ENCODE peak calls at places on chromosome 6, in four cellular contexts. One of them, this sample, is unnamed.
A peak's percentile ranks its signal among the peaks of the same experiment; 100 is the strongest.

GRCh38 chr6:75824160-75824559 is 75.1 kb downstream of the MYO6 start:
- DNase-seq in tibial artery: no peak
- DNase-seq in CD8-positive, alpha-beta T cell: no peak
- DNase-seq in pancreas: no peak
- DNase-seq in this sample: no peak

GRCh38 chr6:42406296-42407280 is 45.1 kb downstream of the TRERF1 start:
- DNase-seq in tibial artery: no peak
- DNase-seq in CD8-positive, alpha-beta T cell: no peak
- DNase-seq in pancreas: no peak
- DNase-seq in this sample: peak; percentile 37

GRCh38 chr6:116648161-116648560 is 20.4 kb downstream of the ZUP1 start:
- DNase-seq in tibial artery: no peak
- DNase-seq in CD8-positive, alpha-beta T cell: no peak
- DNase-seq in pancreas: no peak
- DNase-seq in this sample: no peak

GRCh38 chr6:33995046-33995872 is 150.6 kb downstream of the GRM4 start:
- DNase-seq in tibial artery: no peak
- DNase-seq in CD8-positive, alpha-beta T cell: no peak
- DNase-seq in pancreas: peak; percentile 33
- DNase-seq in this sample: peak; percentile 65

GRCh38 chr6:100618349-100618671 is 153.6 kb upstream of the SIM1 start:
- DNase-seq in tibial artery: no peak
- DNase-seq in CD8-positive, alpha-beta T cell: no peak
- DNase-seq in pancreas: no peak
- DNase-seq in this sample: no peak

GRCh38 chr6:63351995-63352586 is 32.3 kb upstream of the LGSN start:
- DNase-seq in tibial artery: no peak
- DNase-seq in CD8-positive, alpha-beta T cell: no peak
- DNase-seq in pancreas: no peak
- DNase-seq in this sample: peak; percentile 5

GRCh38 chr6:48144024-48144423 is 33.0 kb upstream of the PTCHD4 start:
- DNase-seq in tibial artery: no peak
- DNase-seq in CD8-positive, alpha-beta T cell: no peak
- DNase-seq in pancreas: no peak
- DNase-seq in this sample: no peak

GRCh38 chr6:51843470-51844390 is 243.7 kb downstream of the PKHD1 start:
- DNase-seq in tibial artery: no peak
- DNase-seq in CD8-positive, alpha-beta T cell: no peak
- DNase-seq in pancreas: no peak
- DNase-seq in this sample: no peak

GRCh38 chr6:33976425-33977360 is 169.2 kb downstream of the GRM4 start:
- DNase-seq in tibial artery: no peak
- DNase-seq in CD8-positive, alpha-beta T cell: no peak
- DNase-seq in pancreas: no peak
- DNase-seq in this sample: no peak

GRCh38 chr6:1554241-1554880 is 55.4 kb upstream of the FOXC1 start:
- DNase-seq in tibial artery: no peak
- DNase-seq in CD8-positive, alpha-beta T cell: no peak
- DNase-seq in pancreas: no peak
- DNase-seq in this sample: no peak

GRCh38 chr6:38713812-38714211 is 1.3 kb upstream of the DNAH8 start:
- DNase-seq in tibial artery: no peak
- DNase-seq in CD8-positive, alpha-beta T cell: peak; percentile 60
- DNase-seq in pancreas: no peak
- DNase-seq in this sample: no peak

GRCh38 chr6:81894788-81895221 is 142.3 kb upstream of the TENT5A start:
- DNase-seq in tibial artery: no peak
- DNase-seq in CD8-positive, alpha-beta T cell: no peak
- DNase-seq in pancreas: no peak
- DNase-seq in this sample: no peak

GRCh38 chr6:84547341-84547794 is 217.0 kb downstream of the TBX18 start:
- DNase-seq in tibial artery: no peak
- DNase-seq in CD8-positive, alpha-beta T cell: no peak
- DNase-seq in pancreas: no peak
- DNase-seq in this sample: no peak

GRCh38 chr6:158121335-158121734 is 46.7 kb downstream of the SERAC1 start:
- DNase-seq in tibial artery: no peak
- DNase-seq in CD8-positive, alpha-beta T cell: no peak
- DNase-seq in pancreas: no peak
- DNase-seq in this sample: peak; percentile 71

GRCh38 chr6:18405477-18406293 is 18.5 kb downstream of the RNF144B start:
- DNase-seq in tibial artery: no peak
- DNase-seq in CD8-positive, alpha-beta T cell: no peak
- DNase-seq in pancreas: no peak
- DNase-seq in this sample: peak; percentile 77

GRCh38 chr6:47476794-47477496 is 644 bp upstream of the CD2AP start:
- DNase-seq in tibial artery: no peak
- DNase-seq in CD8-positive, alpha-beta T cell: no peak
- DNase-seq in pancreas: no peak
- DNase-seq in this sample: no peak

GRCh38 chr6:31493875-31494694 is 3.9 kb upstream of the MICB start:
- DNase-seq in tibial artery: peak; percentile 90
- DNase-seq in CD8-positive, alpha-beta T cell: peak; percentile 72
- DNase-seq in pancreas: peak; percentile 73
- DNase-seq in this sample: peak; percentile 91

GRCh38 chr6:2752477-2753115 is 1.9 kb upstream of the MYLK4 start:
- DNase-seq in tibial artery: no peak
- DNase-seq in CD8-positive, alpha-beta T cell: no peak
- DNase-seq in pancreas: no peak
- DNase-seq in this sample: no peak

GRCh38 chr6:56279346-56280080 is 32.1 kb upstream of the COL21A1 start:
- DNase-seq in tibial artery: no peak
- DNase-seq in CD8-positive, alpha-beta T cell: no peak
- DNase-seq in pancreas: no peak
- DNase-seq in this sample: no peak

GRCh38 chr6:89411019-89411268 is 1.1 kb downstream of the RRAGD start:
- DNase-seq in tibial artery: peak; percentile 27
- DNase-seq in CD8-positive, alpha-beta T cell: no peak
- DNase-seq in pancreas: no peak
- DNase-seq in this sample: peak; percentile 26

GRCh38 chr6:3748208-3748701 is 3.3 kb downstream of the PXDC1 start:
- DNase-seq in tibial artery: peak; percentile 80
- DNase-seq in CD8-positive, alpha-beta T cell: no peak
- DNase-seq in pancreas: peak; percentile 61
- DNase-seq in this sample: peak; percentile 56

GRCh38 chr6:113530769-113531168 is 326.4 kb upstream of the MARCKS start:
- DNase-seq in tibial artery: no peak
- DNase-seq in CD8-positive, alpha-beta T cell: no peak
- DNase-seq in pancreas: no peak
- DNase-seq in this sample: no peak

GRCh38 chr6:158816329-158816728 is 2.8 kb downstream of the EZR start:
- DNase-seq in tibial artery: no peak
- DNase-seq in CD8-positive, alpha-beta T cell: no peak
- DNase-seq in pancreas: no peak
- DNase-seq in this sample: no peak

GRCh38 chr6:109767961-109768360 is 76.9 kb downstream of the FIG4 start:
- DNase-seq in tibial artery: no peak
- DNase-seq in CD8-positive, alpha-beta T cell: no peak
- DNase-seq in pancreas: no peak
- DNase-seq in this sample: no peak

GRCh38 chr6:151616091-151616513 is 122.3 kb downstream of the CCDC170 start:
- DNase-seq in tibial artery: no peak
- DNase-seq in CD8-positive, alpha-beta T cell: no peak
- DNase-seq in pancreas: no peak
- DNase-seq in this sample: no peak

GRCh38 chr6:167933290-167933689 is 64.2 kb upstream of the KIF25 start:
- DNase-seq in tibial artery: no peak
- DNase-seq in CD8-positive, alpha-beta T cell: no peak
- DNase-seq in pancreas: no peak
- DNase-seq in this sample: no peak

GRCh38 chr6:38149526-38149925 is 330.0 kb downstream of the ZFAND3 start:
- DNase-seq in tibial artery: no peak
- DNase-seq in CD8-positive, alpha-beta T cell: no peak
- DNase-seq in pancreas: peak; percentile 48
- DNase-seq in this sample: peak; percentile 90

GRCh38 chr6:144033816-144034540 is 25.9 kb upstream of the PLAGL1 start:
- DNase-seq in tibial artery: no peak
- DNase-seq in CD8-positive, alpha-beta T cell: no peak
- DNase-seq in pancreas: no peak
- DNase-seq in this sample: no peak

DNA sequence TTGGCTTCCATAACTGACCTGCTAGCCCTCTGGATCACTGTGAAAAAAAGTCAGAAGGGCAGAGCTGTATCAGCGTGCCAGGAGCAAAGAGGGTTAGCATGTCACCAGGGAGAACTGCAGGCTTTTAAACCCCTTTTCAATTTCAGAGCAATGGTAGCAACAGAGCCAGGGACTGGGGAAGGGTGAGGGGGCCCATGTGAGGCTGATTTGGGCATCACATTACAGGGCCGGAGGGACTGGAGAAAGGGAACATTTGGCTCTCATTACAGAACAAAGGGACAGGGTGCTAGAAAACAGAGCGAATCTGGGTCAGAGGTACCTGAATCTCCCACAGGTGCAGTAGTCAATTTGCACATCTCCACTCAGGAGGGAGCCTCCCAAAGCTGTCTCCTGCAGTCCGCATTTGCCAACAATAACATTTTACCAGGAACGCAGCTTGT is 185.6 kb upstream of the EYA4 start:
- DNase-seq in tibial artery: no peak
- DNase-seq in CD8-positive, alpha-beta T cell: no peak
- DNase-seq in pancreas: no peak
- DNase-seq in this sample: no peak
- H3K4me3 ChIP-seq in tibial artery: no peak overlapping the region
- H3K4me3 ChIP-seq in CD8-positive, alpha-beta T cell: no peak overlapping the region
- H3K4me3 ChIP-seq in pancreas: no peak overlapping the region
- H3K4me3 ChIP-seq in this sample: no peak overlapping the region

GRCh38 chr6:28258877-28259777 is at the start of gene NKAPL:
- DNase-seq in tibial artery: peak; percentile 62
- DNase-seq in CD8-positive, alpha-beta T cell: peak; percentile 59
- DNase-seq in pancreas: peak; percentile 65
- DNase-seq in this sample: no peak
- H3K4me3 ChIP-seq in tibial artery: peak within 1 kb of the TSS; percentile 56
- H3K4me3 ChIP-seq in CD8-positive, alpha-beta T cell: peak within 1 kb of the TSS; percentile 2
- H3K4me3 ChIP-seq in pancreas: peak within 1 kb of the TSS; percentile 37
- H3K4me3 ChIP-seq in this sample: no peak within 1 kb of the TSS

GRCh38 chr6:35668708-35669440 is 19.8 kb downstream of the FKBP5 start:
- DNase-seq in tibial artery: no peak
- DNase-seq in CD8-positive, alpha-beta T cell: no peak
- DNase-seq in pancreas: no peak
- DNase-seq in this sample: peak; percentile 27
- H3K4me3 ChIP-seq in tibial artery: no peak overlapping the region
- H3K4me3 ChIP-seq in CD8-positive, alpha-beta T cell: peak overlapping the region; percentile 26
- H3K4me3 ChIP-seq in pancreas: no peak overlapping the region
- H3K4me3 ChIP-seq in this sample: peak overlapping the region; percentile 26

GRCh38 chr6:90891338-90891715 is 304.5 kb upstream of the MAP3K7 start:
- DNase-seq in tibial artery: no peak
- DNase-seq in CD8-positive, alpha-beta T cell: no peak
- DNase-seq in pancreas: no peak
- DNase-seq in this sample: no peak

GRCh38 chr6:90887764-90888163 is 300.9 kb upstream of the MAP3K7 start:
- DNase-seq in tibial artery: no peak
- DNase-seq in CD8-positive, alpha-beta T cell: no peak
- DNase-seq in pancreas: no peak
- DNase-seq in this sample: no peak

GRCh38 chr6:90890681-90891337 is 303.9 kb upstream of the MAP3K7 start:
- DNase-seq in tibial artery: no peak
- DNase-seq in CD8-positive, alpha-beta T cell: no peak
- DNase-seq in pancreas: no peak
- DNase-seq in this sample: peak; percentile 71

GRCh38 chr6:90885611-90886056 is 298.8 kb upstream of the MAP3K7 start:
- DNase-seq in tibial artery: no peak
- DNase-seq in CD8-positive, alpha-beta T cell: no peak
- DNase-seq in pancreas: no peak
- DNase-seq in this sample: no peak
- H3K4me3 ChIP-seq in tibial artery: no peak overlapping the region
- H3K4me3 ChIP-seq in CD8-positive, alpha-beta T cell: no peak overlapping the region
- H3K4me3 ChIP-seq in pancreas: no peak overlapping the region
- H3K4me3 ChIP-seq in this sample: no peak overlapping the region

DNA sequence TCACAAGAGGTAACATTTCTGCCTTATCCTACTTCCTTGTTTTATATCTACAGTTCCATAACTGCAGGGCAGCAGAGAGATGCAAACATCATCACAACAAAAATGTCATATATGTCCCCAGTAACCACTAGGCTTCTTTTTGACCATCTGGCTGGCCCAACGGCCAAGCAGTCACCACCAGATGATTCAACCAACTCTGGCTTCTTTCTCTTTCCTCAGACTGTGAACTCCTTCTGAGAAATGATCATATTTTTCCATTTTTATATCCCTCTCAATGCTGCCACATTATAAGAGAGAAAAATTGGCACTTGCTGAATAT is 169.6 kb downstream of the CD24 start:
- DNase-seq in tibial artery: no peak
- DNase-seq in CD8-positive, alpha-beta T cell: no peak
- DNase-seq in pancreas: no peak
- DNase-seq in this sample: no peak
- H3K4me3 ChIP-seq in tibial artery: no peak overlapping the region
- H3K4me3 ChIP-seq in CD8-positive, alpha-beta T cell: no peak overlapping the region
- H3K4me3 ChIP-seq in pancreas: no peak overlapping the region
- H3K4me3 ChIP-seq in this sample: no peak overlapping the region

GRCh38 chr6:49713346-49713745 is at the start of gene CRISP2:
- DNase-seq in tibial artery: no peak
- DNase-seq in CD8-positive, alpha-beta T cell: no peak
- DNase-seq in pancreas: no peak
- DNase-seq in this sample: no peak
- H3K4me3 ChIP-seq in tibial artery: no peak within 1 kb of the TSS
- H3K4me3 ChIP-seq in CD8-positive, alpha-beta T cell: no peak within 1 kb of the TSS
- H3K4me3 ChIP-seq in pancreas: no peak within 1 kb of the TSS
- H3K4me3 ChIP-seq in this sample: no peak within 1 kb of the TSS

This sample was measured in A673.